ENCODE peak calls at places on chromosome 20, in eight cellular contexts. One of them, this sample, is unnamed.

GRCh38 chr20:44720617-44720993 is 5.4 kb downstream of the CCN5 start:
- DNase-seq in PC-3: peak
- DNase-seq in mammary epithelial cell: no peak
- DNase-seq in hepatocyte: no peak
- DNase-seq in PC-9: peak
- DNase-seq in HepG2: no peak
- DNase-seq in neural progenitor cell: no peak
- DNase-seq in GM23248: peak
- DNase-seq in this sample: peak

GRCh38 chr20:25044660-25045342 is 13.1 kb downstream of the ACSS1 start:
- DNase-seq in PC-3: no peak
- DNase-seq in mammary epithelial cell: no peak
- DNase-seq in hepatocyte: no peak
- DNase-seq in PC-9: no peak
- DNase-seq in HepG2: no peak
- DNase-seq in neural progenitor cell: no peak
- DNase-seq in GM23248: no peak
- DNase-seq in this sample: no peak

GRCh38 chr20:33518071-33518470 is 28.2 kb downstream of the CBFA2T2 start:
- DNase-seq in PC-3: peak
- DNase-seq in mammary epithelial cell: peak
- DNase-seq in hepatocyte: no peak
- DNase-seq in PC-9: peak
- DNase-seq in HepG2: no peak
- DNase-seq in neural progenitor cell: peak
- DNase-seq in GM23248: peak
- DNase-seq in this sample: peak

GRCh38 chr20:49713779-49714712 is at the start of gene B4GALT5:
- DNase-seq in PC-3: peak
- DNase-seq in mammary epithelial cell: no peak
- DNase-seq in hepatocyte: peak
- DNase-seq in PC-9: no peak
- DNase-seq in HepG2: peak
- DNase-seq in neural progenitor cell: peak
- DNase-seq in GM23248: peak
- DNase-seq in this sample: peak

GRCh38 chr20:14707865-14708574 is 370.6 kb upstream of the FLRT3 start:
- DNase-seq in PC-3: no peak
- DNase-seq in mammary epithelial cell: no peak
- DNase-seq in hepatocyte: no peak
- DNase-seq in PC-9: no peak
- DNase-seq in HepG2: no peak
- DNase-seq in neural progenitor cell: no peak
- DNase-seq in GM23248: no peak
- DNase-seq in this sample: no peak

GRCh38 chr20:14955396-14955795 is 618.0 kb upstream of the FLRT3 start:
- DNase-seq in PC-3: no peak
- DNase-seq in mammary epithelial cell: no peak
- DNase-seq in hepatocyte: no peak
- DNase-seq in PC-9: no peak
- DNase-seq in HepG2: no peak
- DNase-seq in neural progenitor cell: no peak
- DNase-seq in GM23248: no peak
- DNase-seq in this sample: no peak

GRCh38 chr20:17680128-17680835 is 1.8 kb downstream of the RRBP1 start:
- DNase-seq in PC-3: peak
- DNase-seq in mammary epithelial cell: peak
- DNase-seq in hepatocyte: peak
- DNase-seq in PC-9: peak
- DNase-seq in HepG2: peak
- DNase-seq in neural progenitor cell: peak
- DNase-seq in GM23248: peak
- DNase-seq in this sample: peak

GRCh38 chr20:59850018-59850641 is 83.3 kb downstream of the SYCP2 start:
- DNase-seq in PC-3: peak
- DNase-seq in mammary epithelial cell: no peak
- DNase-seq in hepatocyte: peak
- DNase-seq in PC-9: no peak
- DNase-seq in HepG2: peak
- DNase-seq in neural progenitor cell: peak
- DNase-seq in GM23248: peak
- DNase-seq in this sample: peak

GRCh38 chr20:32050851-32051556 is 1.0 kb upstream of the HCK start:
- DNase-seq in PC-3: no peak
- DNase-seq in mammary epithelial cell: no peak
- DNase-seq in hepatocyte: no peak
- DNase-seq in PC-9: no peak
- DNase-seq in HepG2: no peak
- DNase-seq in neural progenitor cell: peak
- DNase-seq in GM23248: no peak
- DNase-seq in this sample: no peak

GRCh38 chr20:14925286-14925685 is 587.9 kb upstream of the FLRT3 start:
- DNase-seq in PC-3: peak
- DNase-seq in mammary epithelial cell: peak
- DNase-seq in hepatocyte: no peak
- DNase-seq in PC-9: no peak
- DNase-seq in HepG2: no peak
- DNase-seq in neural progenitor cell: no peak
- DNase-seq in GM23248: peak
- DNase-seq in this sample: peak

GRCh38 chr20:33178726-33179125 is 10.8 kb downstream of the BPIFA2 start:
- DNase-seq in PC-3: peak
- DNase-seq in mammary epithelial cell: no peak
- DNase-seq in hepatocyte: peak
- DNase-seq in PC-9: peak
- DNase-seq in HepG2: peak
- DNase-seq in neural progenitor cell: peak
- DNase-seq in GM23248: no peak
- DNase-seq in this sample: no peak

GRCh38 chr20:13219327-13220193 is 1.5 kb upstream of the ISM1 start:
- DNase-seq in PC-3: no peak
- DNase-seq in mammary epithelial cell: no peak
- DNase-seq in hepatocyte: no peak
- DNase-seq in PC-9: no peak
- DNase-seq in HepG2: no peak
- DNase-seq in neural progenitor cell: peak
- DNase-seq in GM23248: no peak
- DNase-seq in this sample: no peak

GRCh38 chr20:21100590-21101452 is 5.3 kb downstream of the LINC00237 start:
- DNase-seq in PC-3: no peak
- DNase-seq in mammary epithelial cell: no peak
- DNase-seq in hepatocyte: no peak
- DNase-seq in PC-9: no peak
- DNase-seq in HepG2: no peak
- DNase-seq in neural progenitor cell: peak
- DNase-seq in GM23248: peak
- DNase-seq in this sample: no peak

GRCh38 chr20:56091635-56092180 is 86.4 kb upstream of the CBLN4 start:
- DNase-seq in PC-3: peak
- DNase-seq in mammary epithelial cell: peak
- DNase-seq in hepatocyte: no peak
- DNase-seq in PC-9: no peak
- DNase-seq in HepG2: no peak
- DNase-seq in neural progenitor cell: no peak
- DNase-seq in GM23248: no peak
- DNase-seq in this sample: no peak

GRCh38 chr20:13638162-13638495 is 603 bp downstream of the TASP1 start:
- DNase-seq in PC-3: peak
- DNase-seq in mammary epithelial cell: peak
- DNase-seq in hepatocyte: no peak
- DNase-seq in PC-9: peak
- DNase-seq in HepG2: peak
- DNase-seq in neural progenitor cell: peak
- DNase-seq in GM23248: no peak
- DNase-seq in this sample: peak

GRCh38 chr20:36573103-36573797 is at the start of gene TGIF2:
- DNase-seq in PC-3: peak
- DNase-seq in mammary epithelial cell: peak
- DNase-seq in hepatocyte: peak
- DNase-seq in PC-9: peak
- DNase-seq in HepG2: peak
- DNase-seq in neural progenitor cell: peak
- DNase-seq in GM23248: peak
- DNase-seq in this sample: peak
- TF ChIP-seq EZH2 in PC-3: no peak
- TF ChIP-seq EZH2 in mammary epithelial cell: no peak
- TF ChIP-seq EZH2 in hepatocyte: no peak
- TF ChIP-seq EZH2 in PC-9: no peak
- TF ChIP-seq EZH2 in HepG2: no peak
- TF ChIP-seq EZH2 in neural progenitor cell: no peak
- TF ChIP-seq EZH2 in GM23248: no peak
- TF ChIP-seq EZH2 in this sample: no peak

GRCh38 chr20:2801459-2801728 is 967 bp upstream of the CPXM1 start:
- DNase-seq in PC-3: no peak
- DNase-seq in mammary epithelial cell: no peak
- DNase-seq in hepatocyte: no peak
- DNase-seq in PC-9: no peak
- DNase-seq in HepG2: no peak
- DNase-seq in neural progenitor cell: peak
- DNase-seq in GM23248: no peak
- DNase-seq in this sample: no peak

GRCh38 chr20:2798814-2799213 is 1.6 kb downstream of the CPXM1 start:
- DNase-seq in PC-3: no peak
- DNase-seq in mammary epithelial cell: no peak
- DNase-seq in hepatocyte: no peak
- DNase-seq in PC-9: peak
- DNase-seq in HepG2: no peak
- DNase-seq in neural progenitor cell: peak
- DNase-seq in GM23248: peak
- DNase-seq in this sample: no peak

GRCh38 chr20:2799271-2799670 is 1.2 kb downstream of the CPXM1 start:
- DNase-seq in PC-3: no peak
- DNase-seq in mammary epithelial cell: no peak
- DNase-seq in hepatocyte: no peak
- DNase-seq in PC-9: no peak
- DNase-seq in HepG2: no peak
- DNase-seq in neural progenitor cell: peak
- DNase-seq in GM23248: no peak
- DNase-seq in this sample: no peak

GRCh38 chr20:2800590-2801458 is at the start of gene CPXM1:
- DNase-seq in PC-3: no peak
- DNase-seq in mammary epithelial cell: no peak
- DNase-seq in hepatocyte: peak
- DNase-seq in PC-9: no peak
- DNase-seq in HepG2: peak
- DNase-seq in neural progenitor cell: peak
- DNase-seq in GM23248: no peak
- DNase-seq in this sample: no peak

GRCh38 chr20:2799688-2800589 is 488 bp downstream of the CPXM1 start:
- DNase-seq in PC-3: no peak
- DNase-seq in mammary epithelial cell: no peak
- DNase-seq in hepatocyte: peak
- DNase-seq in PC-9: no peak
- DNase-seq in HepG2: no peak
- DNase-seq in neural progenitor cell: peak
- DNase-seq in GM23248: peak
- DNase-seq in this sample: no peak
- TF ChIP-seq EZH2 in PC-3: no peak
- TF ChIP-seq EZH2 in mammary epithelial cell: peak
- TF ChIP-seq EZH2 in hepatocyte: no peak
- TF ChIP-seq EZH2 in PC-9: no peak
- TF ChIP-seq EZH2 in HepG2: peak
- TF ChIP-seq EZH2 in neural progenitor cell: peak
- TF ChIP-seq EZH2 in GM23248: peak
- TF ChIP-seq EZH2 in this sample: peak

GRCh38 chr20:40690836-40691565 is 2.0 kb upstream of the MAFB start:
- DNase-seq in PC-3: no peak
- DNase-seq in mammary epithelial cell: no peak
- DNase-seq in hepatocyte: no peak
- DNase-seq in PC-9: no peak
- DNase-seq in HepG2: no peak
- DNase-seq in neural progenitor cell: peak
- DNase-seq in GM23248: no peak
- DNase-seq in this sample: no peak

GRCh38 chr20:40691566-40692239 is 2.7 kb upstream of the MAFB start:
- DNase-seq in PC-3: no peak
- DNase-seq in mammary epithelial cell: no peak
- DNase-seq in hepatocyte: no peak
- DNase-seq in PC-9: no peak
- DNase-seq in HepG2: no peak
- DNase-seq in neural progenitor cell: peak
- DNase-seq in GM23248: no peak
- DNase-seq in this sample: no peak

GRCh38 chr20:40692240-40693011 is 3.4 kb upstream of the MAFB start:
- DNase-seq in PC-3: no peak
- DNase-seq in mammary epithelial cell: no peak
- DNase-seq in hepatocyte: no peak
- DNase-seq in PC-9: no peak
- DNase-seq in HepG2: no peak
- DNase-seq in neural progenitor cell: peak
- DNase-seq in GM23248: no peak
- DNase-seq in this sample: no peak

GRCh38 chr20:40695214-40695613 is 6.2 kb upstream of the MAFB start:
- DNase-seq in PC-3: no peak
- DNase-seq in mammary epithelial cell: no peak
- DNase-seq in hepatocyte: no peak
- DNase-seq in PC-9: no peak
- DNase-seq in HepG2: no peak
- DNase-seq in neural progenitor cell: no peak
- DNase-seq in GM23248: no peak
- DNase-seq in this sample: no peak

GRCh38 chr20:40694246-40694645 is 5.2 kb upstream of the MAFB start:
- DNase-seq in PC-3: no peak
- DNase-seq in mammary epithelial cell: no peak
- DNase-seq in hepatocyte: no peak
- DNase-seq in PC-9: no peak
- DNase-seq in HepG2: no peak
- DNase-seq in neural progenitor cell: no peak
- DNase-seq in GM23248: no peak
- DNase-seq in this sample: no peak
- TF ChIP-seq EZH2 in PC-3: no peak
- TF ChIP-seq EZH2 in mammary epithelial cell: no peak
- TF ChIP-seq EZH2 in hepatocyte: no peak
- TF ChIP-seq EZH2 in PC-9: no peak
- TF ChIP-seq EZH2 in HepG2: no peak
- TF ChIP-seq EZH2 in neural progenitor cell: no peak
- TF ChIP-seq EZH2 in GM23248: no peak
- TF ChIP-seq EZH2 in this sample: no peak

DNA sequence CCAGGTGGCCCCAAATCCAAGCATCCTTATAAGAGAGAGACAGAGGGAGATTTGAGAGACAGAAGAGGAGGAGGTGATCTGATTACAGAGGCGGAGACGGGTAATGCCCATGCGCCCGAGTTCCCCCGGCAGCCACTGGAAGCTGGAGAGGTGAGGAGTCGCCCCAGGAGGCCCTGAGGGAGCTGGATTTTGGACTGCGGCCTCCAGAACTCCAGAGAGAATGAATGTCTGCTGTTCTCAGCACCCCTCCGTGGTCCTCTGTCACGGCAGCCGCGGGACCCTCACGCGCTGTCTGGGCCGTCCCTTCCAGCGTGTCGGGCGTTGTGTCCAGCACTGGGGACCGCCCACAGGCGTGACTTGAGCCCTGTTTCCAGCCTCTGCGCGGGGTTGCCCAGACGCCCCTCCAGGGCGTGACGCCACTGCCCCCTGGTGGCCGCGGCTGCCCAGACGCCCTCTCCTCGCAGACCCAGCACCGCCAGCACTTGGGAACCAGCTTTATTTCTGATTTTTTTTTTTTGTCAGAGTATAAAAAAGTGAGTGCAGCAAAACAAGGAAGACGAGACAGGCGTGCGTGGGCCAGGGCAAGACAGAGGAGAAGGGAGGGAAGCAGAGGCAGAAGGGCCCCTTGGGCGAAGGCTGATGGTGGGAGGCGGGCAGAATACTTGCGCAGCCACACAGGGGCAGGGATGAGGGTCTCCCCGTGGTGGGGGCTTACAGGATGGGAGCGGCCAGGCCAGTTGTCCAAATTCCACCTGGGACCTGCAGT is 4.1 kb upstream of the ZNF512B start:
- DNase-seq in PC-3: peak
- DNase-seq in mammary epithelial cell: peak
- DNase-seq in hepatocyte: peak
- DNase-seq in PC-9: peak
- DNase-seq in HepG2: peak
- DNase-seq in neural progenitor cell: peak
- DNase-seq in GM23248: peak
- DNase-seq in this sample: peak
- TF ChIP-seq EZH2 in PC-3: no peak
- TF ChIP-seq EZH2 in mammary epithelial cell: no peak
- TF ChIP-seq EZH2 in hepatocyte: no peak
- TF ChIP-seq EZH2 in PC-9: no peak
- TF ChIP-seq EZH2 in HepG2: no peak
- TF ChIP-seq EZH2 in neural progenitor cell: no peak
- TF ChIP-seq EZH2 in GM23248: no peak
- TF ChIP-seq EZH2 in this sample: no peak

This sample was measured in astrocyte.